ENCODE peak calls at places on chromosomes 11 and 22, in five cellular contexts. T, C, F, Y and L are unnamed samples.

GRCh38 chr11:20980736-20981135 is 311.4 kb downstream of the NELL1 start:
- DNase-seq in T (no peak), C (no peak), F (no peak), Y (no peak), L (no peak)

GRCh38 chr11:70900540-70900939 is 351.8 kb downstream of the SHANK2 start:
- DNase-seq in T (no peak), C (no peak), F (no peak), Y (no peak), L (peak)

GRCh38 chr22:36725366-36726006 is 21.9 kb upstream of the CACNG2 start:
- DNase-seq in T (no peak), C (no peak), F (no peak), Y (no peak), L (no peak)

GRCh38 chr11:1479678-1480118 is 6.9 kb downstream of the MOB2 start:
- DNase-seq in T (no peak), C (no peak), F (no peak), Y (no peak), L (no peak)

GRCh38 chr11:68353669-68354068 is 41.3 kb downstream of the LRP5 start:
- DNase-seq in T (no peak), C (no peak), F (no peak), Y (no peak), L (no peak)

GRCh38 chr11:3195251-3196160 is 23.1 kb downstream of the MRGPRG start:
- DNase-seq in T (no peak), C (no peak), F (no peak), Y (peak), L (no peak)

GRCh38 chr11:118703563-118704106 is 24.2 kb upstream of the TREH start:
- DNase-seq in T (peak), C (no peak), F (no peak), Y (peak), L (no peak)

GRCh38 chr11:133969072-133969471 is 12.3 kb upstream of the IGSF9B start:
- DNase-seq in T (no peak), C (no peak), F (no peak), Y (no peak), L (no peak)

GRCh38 chr11:44506375-44507016 is 59.0 kb upstream of the CD82 start:
- DNase-seq in T (no peak), C (no peak), F (peak), Y (peak), L (no peak)

GRCh38 chr11:47488674-47489394 is 39.9 kb upstream of the RAPSN start:
- DNase-seq in T (no peak), C (no peak), F (no peak), Y (peak), L (no peak)

GRCh38 chr11:86949995-86950993 is 4.9 kb downstream of the FZD4 start:
- DNase-seq in T (no peak), C (no peak), F (no peak), Y (no peak), L (no peak)

GRCh38 chr11:123083623-123084029 is 21.7 kb upstream of the HSPA8 start:
- DNase-seq in T (no peak), C (peak), F (peak), Y (peak), L (peak)

GRCh38 chr22:23180301-23180892 is at the start of gene BCR:
- DNase-seq in T (peak), C (peak), F (peak), Y (peak), L (peak)

GRCh38 chr22:34055525-34056200 is 135.4 kb upstream of the LARGE1 start:
- DNase-seq in T (no peak), C (no peak), F (no peak), Y (peak), L (no peak)

GRCh38 chr22:48882636-48883200 is 945.0 kb downstream of the BRD1 start:
- DNase-seq in T (no peak), C (no peak), F (no peak), Y (no peak), L (no peak)